ENCODE peak calls at places on chromosome 1, in five cellular contexts. K is GM12865; B is LoVo; M is activated T-helper 1 cell treated with anti-CD3 and anti-CD28 coated beads, Interleukin-2, amount 50 U/mL, for 16 hours; J is brain microvascular endothelial cell. H is an unnamed sample.
A peak's percentile ranks its signal among the peaks of the same experiment; 100 is the strongest.

GRCh38 chr1:52182874-52183400 is 41.0 kb downstream of the ZFYVE9 start:
- DNase-seq in B (no peak), K (no peak), J (no peak), M (no peak), H (no peak)

GRCh38 chr1:158735848-158736247 is 15.3 kb upstream of the OR6K3 start:
- DNase-seq in M (no peak), B (no peak), K (no peak), J (no peak), H (no peak)

GRCh38 chr1:47280142-47280541 is 33.8 kb downstream of the STIL start:
- DNase-seq in J (no peak), K (no peak), M (no peak), B (no peak), H (peak; percentile 25)

GRCh38 chr1:167629681-167630567 is at the start of gene RCSD1:
- DNase-seq in M (peak; percentile 46), K (peak; percentile 88), J (no peak), B (no peak), H (no peak)

GRCh38 chr1:6962956-6963915 is 178.0 kb downstream of the CAMTA1 start:
- DNase-seq in J (no peak), B (peak; percentile 23), K (peak; percentile 42), M (no peak), H (peak; percentile 9)

GRCh38 chr1:56644064-56644940 is 812 bp upstream of the PRKAA2 start:
- DNase-seq in J (peak; percentile 32), B (peak; percentile 13), M (no peak), K (no peak), H (peak; percentile 38)

GRCh38 chr1:215911406-215911968 is 344.4 kb downstream of the KCTD3 start:
- DNase-seq in K (no peak), J (no peak), B (no peak), M (no peak), H (peak; percentile 63)

GRCh38 chr1:13766906-13767564 is 67.0 kb downstream of the PRDM2 start:
- DNase-seq in M (no peak), B (peak; percentile 70), J (no peak), K (no peak), H (peak; percentile 89)

GRCh38 chr1:213772142-213772541 is 215.6 kb upstream of the PROX1 start:
- DNase-seq in J (no peak), M (no peak), B (no peak), K (no peak), H (no peak)

GRCh38 chr1:35558374-35559316 is 1.0 kb downstream of the NCDN start:
- DNase-seq in K (no peak), B (no peak), J (no peak), M (no peak), H (no peak)

GRCh38 chr1:106571109-106571508 is 485.4 kb upstream of the PRMT6 start:
- DNase-seq in B (no peak), K (no peak), M (no peak), J (no peak), H (no peak)